ENCODE peak calls at places on chromosomes 3 and 15, in four cellular contexts. K, Q, F and D are unnamed samples.

GRCh38 chr3:28940530-28940929 is 340.3 kb upstream of the RBMS3 start:
- DNase-seq in K (no peak), Q (peak), F (no peak), D (peak)

GRCh38 chr3:12372762-12373280 is 84.0 kb downstream of the PPARG start:
- DNase-seq in K (no peak), Q (no peak), F (no peak), D (no peak)

GRCh38 chr15:57015897-57016296 is 97.5 kb downstream of the TCF12 start:
- DNase-seq in K (no peak), Q (no peak), F (no peak), D (peak)

GRCh38 chr3:188489639-188490405 is 335.9 kb downstream of the LPP start:
- DNase-seq in K (no peak), Q (peak), F (no peak), D (peak)

GRCh38 chr3:108088697-108089096 is 2.1 kb downstream of the CD47 start:
- DNase-seq in K (no peak), Q (no peak), F (no peak), D (no peak)

GRCh38 chr3:187852842-187853727 is 107.8 kb upstream of the BCL6 start:
- DNase-seq in K (no peak), Q (no peak), F (no peak), D (peak)

GRCh38 chr3:113557374-113557773 is 25.0 kb downstream of the SIDT1 start:
- DNase-seq in K (no peak), Q (no peak), F (no peak), D (no peak)

GRCh38 chr3:116233921-116234320 is 211.4 kb downstream of the LSAMP start:
- DNase-seq in K (no peak), Q (no peak), F (no peak), D (no peak)

GRCh38 chr3:106025151-106025722 is 156.4 kb upstream of the CBLB start:
- DNase-seq in K (no peak), Q (no peak), F (no peak), D (no peak)

GRCh38 chr3:178181784-178182183 is 354.5 kb upstream of the KCNMB2 start:
- DNase-seq in K (no peak), Q (no peak), F (no peak), D (no peak)

GRCh38 chr3:45227946-45228345 is 1.9 kb upstream of the TMEM158 start:
- DNase-seq in K (no peak), Q (no peak), F (no peak), D (no peak)

GRCh38 chr3:13227315-13228165 is 154.3 kb upstream of the IQSEC1 start:
- DNase-seq in K (no peak), Q (no peak), F (no peak), D (peak)

GRCh38 chr3:194587438-194587931 is 45.7 kb downstream of the TMEM44 start:
- DNase-seq in K (no peak), Q (no peak), F (no peak), D (peak)

GRCh38 chr3:63528325-63529000 is 124.0 kb upstream of the SNTN start:
- DNase-seq in K (no peak), Q (no peak), F (no peak), D (no peak)

GRCh38 chr15:58980351-58980939 is 7.0 kb upstream of the RNF111 start:
- DNase-seq in K (no peak), Q (peak), F (peak), D (peak)

GRCh38 chr3:42507751-42508335 is 5.4 kb downstream of the VIPR1 start:
- DNase-seq in K (no peak), Q (no peak), F (no peak), D (peak)

GRCh38 chr3:21170964-21171363 is 580.0 kb downstream of the ZNF385D start:
- DNase-seq in K (no peak), Q (no peak), F (no peak), D (no peak)

GRCh38 chr3:24504765-24505164 is 10.1 kb upstream of the THRB start:
- DNase-seq in K (no peak), Q (no peak), F (no peak), D (no peak)

GRCh38 chr3:185935465-185936263 is 2.1 kb downstream of the TRA2B start:
- DNase-seq in K (no peak), Q (no peak), F (no peak), D (no peak)

GRCh38 chr3:10280177-10280529 is 12.6 kb downstream of the GHRL start:
- DNase-seq in K (no peak), Q (no peak), F (no peak), D (no peak)

GRCh38 chr15:58393196-58393790 is 38.5 kb upstream of the LIPC start:
- DNase-seq in K (no peak), Q (no peak), F (no peak), D (peak)

GRCh38 chr3:30294241-30294667 is 312.1 kb upstream of the TGFBR2 start:
- DNase-seq in K (no peak), Q (no peak), F (no peak), D (no peak)

GRCh38 chr3:195247863-195248189 is 23.1 kb downstream of the XXYLT1 start:
- DNase-seq in K (peak), Q (no peak), F (no peak), D (no peak)

GRCh38 chr3:38614091-38614490 is 35.4 kb downstream of the SCN5A start:
- DNase-seq in K (no peak), Q (no peak), F (no peak), D (peak)

GRCh38 chr3:153158961-153159735 is 2.9 kb upstream of the RAP2B start:
- DNase-seq in K (no peak), Q (no peak), F (no peak), D (no peak)

GRCh38 chr15:93900476-93901400 is 330.6 kb upstream of the MCTP2 start:
- DNase-seq in K (no peak), Q (no peak), F (no peak), D (no peak)

GRCh38 chr3:499362-499761 is 302.8 kb downstream of the CHL1 start:
- DNase-seq in K (no peak), Q (no peak), F (no peak), D (no peak)

GRCh38 chr3:141996437-141996836 is 120.0 kb downstream of the ATP1B3 start:
- DNase-seq in K (no peak), Q (no peak), F (no peak), D (no peak)